ENCODE peak calls at places on chromosomes 13 and 19, in six cellular contexts. X, W, Y, K, B and F are unnamed samples.

GRCh38 chr13:101258071-101258470 is 158.2 kb downstream of the NALCN start:
- DNase-seq in X (no peak), W (peak; percentile 21), Y (no peak), K (peak; percentile 98), B (no peak), F (peak; percentile 87)

GRCh38 chr13:94233401-94233800 is 246.1 kb downstream of the DCT start:
- DNase-seq in X (no peak), W (no peak), Y (no peak), K (peak; percentile 96), B (no peak), F (peak; percentile 80)

GRCh38 chr19:51327066-51327985 is 14.6 kb downstream of the VSIG10L start:
- DNase-seq in X (no peak), W (peak; percentile 79), Y (no peak), K (peak; percentile 42), B (no peak), F (no peak)

GRCh38 chr19:20162821-20163220 is 4.2 kb upstream of the ZNF486 start:
- DNase-seq in X (no peak), W (no peak), Y (no peak), K (no peak), B (no peak), F (no peak)

GRCh38 chr19:4197625-4198466 is 15.4 kb downstream of the ANKRD24 start:
- DNase-seq in X (no peak), W (peak; percentile 77), Y (no peak), K (no peak), B (no peak), F (no peak)

GRCh38 chr13:75873499-75873898 is 237.4 kb downstream of the LMO7 start:
- DNase-seq in X (no peak), W (no peak), Y (no peak), K (no peak), B (no peak), F (no peak)

GRCh38 chr13:19123502-19123901 is 58.1 kb downstream of the TUBA3C start:
- DNase-seq in X (no peak), W (no peak), Y (no peak), K (no peak), B (no peak), F (no peak)

GRCh38 chr19:17171874-17172273 is 43.3 kb upstream of the USE1 start:
- DNase-seq in X (no peak), W (no peak), Y (no peak), K (no peak), B (no peak), F (no peak)

GRCh38 chr19:48665786-48666185 is 7.0 kb downstream of the NTN5 start:
- DNase-seq in X (no peak), W (no peak), Y (no peak), K (no peak), B (no peak), F (no peak)

DNA sequence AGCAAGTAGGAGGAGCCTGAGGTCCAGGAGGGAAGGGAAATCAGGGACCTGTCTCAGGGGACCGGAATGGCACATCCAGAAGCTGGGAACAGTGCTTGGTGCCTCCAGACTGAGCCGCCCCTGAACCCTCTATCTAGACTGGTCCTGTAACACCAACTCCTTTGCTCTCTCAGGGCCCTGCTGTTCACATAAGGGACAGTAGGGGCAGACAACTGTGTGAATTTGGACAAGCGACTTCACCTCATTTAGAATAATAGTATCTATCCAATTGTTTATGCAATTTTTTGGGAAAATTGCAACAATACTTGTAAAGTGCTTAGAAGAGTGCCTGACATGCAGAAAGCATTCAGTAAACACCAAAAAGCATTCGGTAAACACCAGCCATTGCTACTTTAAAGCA is 14.0 kb downstream of the SYMPK start:
- DNase-seq in X (no peak), W (no peak), Y (no peak), K (no peak), B (no peak), F (no peak)
- TF ChIP-seq CTCF in X (peak; percentile 48), W (peak; percentile 26), Y (no peak), K (peak; percentile 64), B (no peak), F (peak; percentile 52)

DNA sequence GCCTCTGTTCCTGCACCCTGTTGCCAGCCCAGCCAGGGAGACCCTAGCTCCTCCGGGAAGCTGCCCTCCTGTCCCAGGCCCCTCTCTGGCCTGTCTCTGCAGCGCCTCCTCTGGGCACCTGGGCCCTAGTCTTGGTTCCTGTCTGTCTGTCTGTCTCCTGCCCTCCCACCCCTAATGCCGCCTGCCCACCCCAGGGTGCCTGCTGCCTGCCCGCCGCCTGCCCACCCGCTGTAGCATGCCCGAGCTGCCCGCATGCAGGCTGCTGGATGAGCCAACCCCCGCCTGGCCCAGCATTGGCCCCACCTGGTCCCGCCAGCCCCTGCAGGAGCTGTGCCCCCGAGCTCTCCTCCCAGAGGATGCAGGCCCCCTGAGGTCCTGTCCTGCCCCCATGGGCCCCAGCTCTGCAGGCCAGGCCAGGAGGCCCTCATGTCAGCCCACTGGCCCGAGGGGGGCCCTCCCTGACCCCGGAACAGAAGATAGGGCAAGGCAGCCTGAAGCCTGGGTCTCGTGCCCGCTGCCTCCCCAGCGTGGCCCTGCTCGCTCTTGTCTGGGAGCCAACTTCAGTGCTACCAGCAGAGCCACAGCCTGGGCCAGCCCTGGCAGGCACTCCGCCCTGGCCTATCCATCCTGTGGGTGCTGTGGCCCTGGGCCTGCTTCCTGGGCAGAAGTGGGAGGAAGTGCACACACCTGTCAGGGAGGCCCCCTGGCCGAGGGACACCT is 5.2 kb downstream of the MAP2K7 start:
- DNase-seq in X (no peak), W (no peak), Y (peak; percentile 51), K (no peak), B (no peak), F (no peak)
- TF ChIP-seq CTCF in X (no peak), W (no peak), Y (no peak), K (no peak), B (no peak), F (no peak)

DNA sequence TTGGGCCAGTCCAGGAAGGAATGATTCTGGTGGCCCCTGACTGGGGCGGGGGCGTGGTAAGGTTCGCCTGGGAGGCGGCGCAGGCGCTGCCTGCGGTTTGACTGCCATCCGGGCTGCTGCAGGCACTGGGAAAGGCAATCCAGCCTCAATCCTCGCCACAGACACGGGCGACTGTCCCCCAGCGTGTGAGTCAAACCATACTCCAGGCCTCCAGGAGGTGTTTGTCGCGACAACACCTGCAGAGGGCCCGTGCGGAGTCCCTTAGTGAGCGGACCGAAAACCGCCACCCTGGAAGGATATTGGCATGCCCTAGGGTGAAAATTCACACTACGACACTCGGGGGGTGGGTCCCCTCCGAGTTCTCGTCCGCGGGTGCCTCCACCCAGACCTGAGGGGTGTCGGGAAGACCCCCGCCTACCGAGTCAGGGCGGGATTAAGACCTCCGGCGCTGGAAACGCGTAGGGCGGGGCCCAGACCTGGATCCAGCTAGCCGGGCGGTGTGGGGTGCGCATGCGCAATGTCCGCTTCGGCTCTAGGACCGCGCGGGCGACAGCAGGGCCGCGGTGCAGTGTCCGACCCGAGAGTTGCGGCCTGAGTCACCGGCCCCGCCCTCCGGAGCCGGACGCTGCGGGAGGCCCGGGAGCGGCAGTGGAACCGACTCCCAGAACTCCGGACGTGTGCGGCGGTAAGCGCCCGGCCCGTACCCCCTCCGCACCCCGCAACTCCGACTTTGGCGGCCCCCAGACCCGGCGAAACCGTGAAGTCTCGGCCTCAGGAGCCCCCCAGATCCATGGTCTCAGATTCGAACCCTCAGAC is at the start of gene CAPNS1:
- DNase-seq in X (peak; percentile 96), W (peak; percentile 99), Y (peak; percentile 99), K (peak; percentile 95), B (peak; percentile 87), F (peak; percentile 94)
- TF ChIP-seq CTCF in X (peak; percentile 49), W (no peak), Y (no peak), K (peak; percentile 14), B (peak; percentile 26), F (no peak)

GRCh38 chr19:5487222-5487621 is 32.0 kb downstream of the ZNRF4 start:
- DNase-seq in X (no peak), W (no peak), Y (no peak), K (no peak), B (no peak), F (no peak)

GRCh38 chr19:5481957-5482356 is 26.7 kb downstream of the ZNRF4 start:
- DNase-seq in X (no peak), W (no peak), Y (no peak), K (no peak), B (no peak), F (no peak)

GRCh38 chr19:5485286-5485636 is 30.0 kb downstream of the ZNRF4 start:
- DNase-seq in X (no peak), W (no peak), Y (no peak), K (no peak), B (no peak), F (no peak)

GRCh38 chr19:5480427-5480836 is 25.2 kb downstream of the ZNRF4 start:
- DNase-seq in X (peak; percentile 59), W (peak; percentile 68), Y (no peak), K (no peak), B (peak; percentile 10), F (no peak)

DNA sequence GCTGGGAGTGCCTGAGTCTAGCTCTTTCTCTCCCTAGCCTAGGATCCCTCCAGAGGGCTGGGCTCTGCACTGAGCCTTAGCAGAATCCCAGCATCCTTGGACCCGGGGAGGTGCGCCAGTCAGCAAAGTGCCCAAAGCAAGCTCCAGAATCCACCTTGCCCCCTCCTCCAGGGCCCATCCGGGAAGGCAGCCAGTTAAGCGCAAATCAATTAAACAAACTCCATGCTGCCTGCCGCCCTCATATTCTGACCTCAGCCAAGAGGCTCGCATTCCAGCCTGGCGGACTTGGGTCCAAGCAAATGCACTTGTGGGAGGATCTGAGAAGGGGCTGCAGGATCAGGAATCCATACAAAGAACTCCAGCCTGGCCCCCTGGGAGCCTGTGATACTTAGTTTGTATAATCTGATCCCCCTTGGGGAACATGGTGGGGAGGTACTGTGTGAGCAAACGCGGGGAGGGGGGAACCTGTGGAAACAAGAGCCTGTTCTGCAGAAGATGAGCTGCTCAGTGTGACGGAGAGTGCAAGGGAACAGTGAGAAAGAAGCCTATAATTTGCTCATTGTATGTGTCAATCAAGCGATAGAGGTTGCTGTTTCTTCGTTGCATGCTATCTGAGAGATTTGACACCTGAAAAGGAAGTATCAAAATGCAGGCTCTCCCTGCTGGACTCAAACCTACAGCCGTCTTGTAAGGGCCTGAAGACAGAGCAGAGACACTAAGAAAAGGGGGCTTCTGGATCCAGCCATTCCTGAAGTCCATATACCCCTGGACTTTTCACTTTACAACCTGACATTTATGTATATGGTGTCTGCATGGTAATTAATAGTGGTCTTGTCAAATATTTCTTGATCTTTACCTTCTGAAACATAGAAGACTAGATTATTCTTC is 29.4 kb downstream of the ZNRF4 start:
- DNase-seq in X (no peak), W (no peak), Y (peak; percentile 68), K (no peak), B (no peak), F (no peak)
- TF ChIP-seq CTCF in X (no peak), W (no peak), Y (no peak), K (no peak), B (no peak), F (no peak)

GRCh38 chr13:48588120-48588519 is 55.2 kb upstream of the RCBTB2 start:
- DNase-seq in X (no peak), W (no peak), Y (no peak), K (no peak), B (no peak), F (no peak)
- TF ChIP-seq CTCF in X (no peak), W (no peak), Y (no peak), K (no peak), B (no peak), F (no peak)